ENCODE peak calls at places on chromosomes 13 and 19, in ten cellular contexts. R is left cardiac atrium, W is HEK293T, H is iPS-NIHi11, U is NCI-H146, M is T-helper 1 cell, D is activated gamma-delta T cell treated with Interleukin-2 at 50 U/mL for 16 hours, V is NCI-H1694 treated with DMSO at 0.1 percent for 48 hours, K is progenitor cell of endocrine pancreas, L is AG10803. S is an unnamed sample.

GRCh38 chr19:23778566-23778965 is 19.9 kb upstream of the ZNF681 start:
- DNase-seq in R (no peak), W (no peak), H (no peak), U (no peak), M (no peak), D (no peak), V (no peak), K (no peak), L (no peak), S (no peak)

GRCh38 chr13:83184819-83185218 is 697.5 kb downstream of the SLITRK1 start:
- DNase-seq in R (no peak), W (no peak), H (no peak), U (no peak), M (no peak), D (no peak), V (no peak), K (no peak), L (peak; percentile 42), S (no peak)

GRCh38 chr19:45376045-45376724 is 5.8 kb upstream of the ERCC2 start:
- DNase-seq in R (peak; percentile 64), W (no peak), H (peak; percentile 73), U (no peak), M (no peak), D (no peak), V (no peak), K (no peak), L (peak; percentile 99), S (peak; percentile 63)

GRCh38 chr13:38914070-38914469 is 76.6 kb downstream of the STOML3 start:
- DNase-seq in R (no peak), W (no peak), H (no peak), U (peak; percentile 69), M (no peak), D (no peak), V (no peak), K (no peak), L (no peak), S (no peak)

GRCh38 chr13:59458908-59459579 is 704.7 kb downstream of the DIAPH3 start:
- DNase-seq in R (peak; percentile 39), W (no peak), H (peak; percentile 31), U (peak; percentile 85), M (no peak), D (no peak), V (no peak), K (no peak), L (peak; percentile 33), S (no peak)

GRCh38 chr19:45110811-45111210 is 17.8 kb downstream of the PPP1R37 start:
- DNase-seq in R (no peak), W (no peak), H (no peak), U (no peak), M (no peak), D (no peak), V (no peak), K (no peak), L (no peak), S (no peak)

GRCh38 chr13:105655046-105655445 is 880.4 kb downstream of the EFNB2 start:
- DNase-seq in R (no peak), W (no peak), H (no peak), U (no peak), M (no peak), D (no peak), V (no peak), K (no peak), L (peak; percentile 43), S (no peak)

GRCh38 chr19:41638624-41639023 is 11.8 kb upstream of the CEACAM4 start:
- DNase-seq in R (no peak), W (no peak), H (no peak), U (no peak), M (no peak), D (no peak), V (no peak), K (no peak), L (no peak), S (no peak)

GRCh38 chr19:6890421-6890913 is 3.1 kb downstream of the ADGRE1 start:
- DNase-seq in R (no peak), W (no peak), H (no peak), U (no peak), M (no peak), D (peak; percentile 15), V (no peak), K (no peak), L (no peak), S (no peak)

GRCh38 chr19:29609636-29610035 is 3.6 kb downstream of the POP4 start:
- DNase-seq in R (no peak), W (no peak), H (no peak), U (no peak), M (no peak), D (no peak), V (no peak), K (no peak), L (no peak), S (no peak)

GRCh38 chr13:74461011-74461410 is 326.8 kb upstream of the KLF12 start:
- DNase-seq in R (no peak), W (no peak), H (no peak), U (no peak), M (no peak), D (no peak), V (no peak), K (no peak), L (no peak), S (no peak)

GRCh38 chr19:2081873-2082810 is 14.0 kb downstream of the MOB3A start:
- DNase-seq in R (no peak), W (no peak), H (no peak), U (no peak), M (no peak), D (peak; percentile 50), V (no peak), K (no peak), L (no peak), S (no peak)

GRCh38 chr13:45416521-45417125 is 1.6 kb downstream of the SLC25A30 start:
- DNase-seq in R (no peak), W (no peak), H (no peak), U (peak; percentile 22), M (no peak), D (no peak), V (no peak), K (no peak), L (no peak), S (no peak)

GRCh38 chr13:50629497-50629896 is 214.0 kb downstream of the DLEU7 start:
- DNase-seq in R (no peak), W (no peak), H (no peak), U (peak; percentile 10), M (no peak), D (no peak), V (no peak), K (no peak), L (no peak), S (no peak)

GRCh38 chr19:19691683-19692082 is 23.0 kb downstream of the ZNF101 start:
- DNase-seq in R (no peak), W (no peak), H (no peak), U (no peak), M (no peak), D (no peak), V (no peak), K (no peak), L (no peak), S (no peak)

GRCh38 chr19:33569822-33570221 is 48.2 kb upstream of the PEPD start:
- DNase-seq in R (no peak), W (no peak), H (no peak), U (no peak), M (no peak), D (no peak), V (no peak), K (no peak), L (no peak), S (no peak)

GRCh38 chr13:96816261-96816660 is 178.0 kb downstream of the OXGR1 start:
- DNase-seq in R (no peak), W (no peak), H (no peak), U (no peak), M (no peak), D (no peak), V (no peak), K (no peak), L (peak; percentile 13), S (no peak)

GRCh38 chr19:54677217-54677616 is 14.4 kb downstream of the LILRB4 start:
- DNase-seq in R (no peak), W (no peak), H (no peak), U (no peak), M (no peak), D (no peak), V (no peak), K (no peak), L (no peak), S (no peak)

GRCh38 chr19:32771596-32771995 is 52.0 kb downstream of the TDRD12 start:
- DNase-seq in R (no peak), W (no peak), H (no peak), U (no peak), M (no peak), D (no peak), V (no peak), K (no peak), L (no peak), S (no peak)

GRCh38 chr13:51333421-51333820 is 6.1 kb upstream of the SERPINE3 start:
- DNase-seq in R (no peak), W (no peak), H (no peak), U (no peak), M (no peak), D (no peak), V (no peak), K (no peak), L (no peak), S (no peak)

GRCh38 chr19:12778020-12778904 is 2.9 kb upstream of the HOOK2 start:
- DNase-seq in R (peak; percentile 87), W (no peak), H (no peak), U (peak; percentile 92), M (no peak), D (peak; percentile 26), V (peak; percentile 77), K (no peak), L (peak; percentile 81), S (peak; percentile 77)

GRCh38 chr19:681029-681626 is 4.9 kb downstream of the FSTL3 start:
- DNase-seq in R (no peak), W (peak; percentile 94), H (peak; percentile 88), U (peak; percentile 31), M (no peak), D (no peak), V (no peak), K (no peak), L (no peak), S (no peak)